ENCODE peak calls at places on chromosomes 12 and 14, in four cellular contexts. One of them, this sample, is unnamed.
A peak's percentile ranks its signal among the peaks of the same experiment; 100 is the strongest.

GRCh38 chr12:45231515-45232145 is 15.7 kb downstream of the ANO6 start:
- DNase-seq in BE2C: no peak
- DNase-seq in IMR-90: peak; percentile 85
- DNase-seq in psoas muscle: no peak
- DNase-seq in this sample: peak; percentile 54

GRCh38 chr12:95637471-95638155 is 86.3 kb upstream of the USP44 start:
- DNase-seq in psoas muscle: no peak
- DNase-seq in BE2C: no peak
- DNase-seq in IMR-90: peak; percentile 100
- DNase-seq in this sample: peak; percentile 90

GRCh38 chr12:15632708-15633107 is 156.5 kb downstream of the EPS8 start:
- DNase-seq in psoas muscle: no peak
- DNase-seq in IMR-90: no peak
- DNase-seq in BE2C: no peak
- DNase-seq in this sample: peak; percentile 27

GRCh38 chr14:104135121-104135903 is 3.1 kb upstream of the KIF26A start:
- DNase-seq in psoas muscle: peak; percentile 57
- DNase-seq in IMR-90: no peak
- DNase-seq in BE2C: peak; percentile 96
- DNase-seq in this sample: peak; percentile 16

GRCh38 chr12:131980263-131980662 is 30.5 kb downstream of the EP400 start:
- DNase-seq in psoas muscle: no peak
- DNase-seq in BE2C: no peak
- DNase-seq in IMR-90: peak; percentile 28
- DNase-seq in this sample: no peak

GRCh38 chr12:53493610-53494391 is 5.5 kb downstream of the MAP3K12 start:
- DNase-seq in psoas muscle: no peak
- DNase-seq in BE2C: no peak
- DNase-seq in IMR-90: no peak
- DNase-seq in this sample: no peak

GRCh38 chr12:132617135-132617701 is 1.4 kb upstream of the P2RX2 start:
- DNase-seq in psoas muscle: no peak
- DNase-seq in BE2C: no peak
- DNase-seq in IMR-90: no peak
- DNase-seq in this sample: no peak

GRCh38 chr12:109461049-109461845 is 15.9 kb downstream of the KCTD10 start:
- DNase-seq in IMR-90: peak; percentile 62
- DNase-seq in BE2C: no peak
- DNase-seq in psoas muscle: no peak
- DNase-seq in this sample: peak; percentile 48

GRCh38 chr12:28023156-28023887 is 50.8 kb upstream of the PTHLH start:
- DNase-seq in psoas muscle: no peak
- DNase-seq in BE2C: no peak
- DNase-seq in IMR-90: peak; percentile 95
- DNase-seq in this sample: peak; percentile 90

GRCh38 chr14:92646952-92647461 is 101.4 kb downstream of the LGMN start:
- DNase-seq in psoas muscle: no peak
- DNase-seq in BE2C: no peak
- DNase-seq in IMR-90: peak; percentile 94
- DNase-seq in this sample: peak; percentile 79

GRCh38 chr14:72753879-72754400 is 140.0 kb downstream of the DPF3 start:
- DNase-seq in IMR-90: no peak
- DNase-seq in BE2C: no peak
- DNase-seq in psoas muscle: no peak
- DNase-seq in this sample: no peak

GRCh38 chr12:48817957-48818830 is at the start of gene CACNB3:
- DNase-seq in IMR-90: peak; percentile 43
- DNase-seq in BE2C: peak; percentile 79
- DNase-seq in psoas muscle: peak; percentile 81
- DNase-seq in this sample: peak; percentile 76

GRCh38 chr12:71415336-71416231 is 24.0 kb upstream of the LGR5 start:
- DNase-seq in IMR-90: peak; percentile 59
- DNase-seq in psoas muscle: no peak
- DNase-seq in BE2C: peak; percentile 51
- DNase-seq in this sample: peak; percentile 76

GRCh38 chr14:26938054-26938453 is 340.2 kb upstream of the NOVA1 start:
- DNase-seq in psoas muscle: no peak
- DNase-seq in BE2C: no peak
- DNase-seq in IMR-90: no peak
- DNase-seq in this sample: no peak

GRCh38 chr12:64633186-64633939 is 23.1 kb downstream of the RASSF3 start:
- DNase-seq in IMR-90: no peak
- DNase-seq in BE2C: no peak
- DNase-seq in psoas muscle: no peak
- DNase-seq in this sample: no peak

GRCh38 chr12:78951746-78952532 is 87.4 kb downstream of the SYT1 start:
- DNase-seq in psoas muscle: no peak
- DNase-seq in BE2C: peak; percentile 86
- DNase-seq in IMR-90: no peak
- DNase-seq in this sample: no peak

GRCh38 chr14:41062826-41063225 is 543.9 kb upstream of the LRFN5 start:
- DNase-seq in IMR-90: peak; percentile 0
- DNase-seq in BE2C: no peak
- DNase-seq in psoas muscle: no peak
- DNase-seq in this sample: no peak

GRCh38 chr12:7460375-7461259 is 16.7 kb upstream of the CD163L1 start:
- DNase-seq in psoas muscle: no peak
- DNase-seq in BE2C: peak; percentile 58
- DNase-seq in IMR-90: peak; percentile 51
- DNase-seq in this sample: peak; percentile 78

GRCh38 chr14:74582910-74583581 is 29.0 kb downstream of the LTBP2 start:
- DNase-seq in IMR-90: peak; percentile 73
- DNase-seq in psoas muscle: peak; percentile 72
- DNase-seq in BE2C: no peak
- DNase-seq in this sample: peak; percentile 66

GRCh38 chr14:82009076-82009475 is 475.4 kb upstream of the SEL1L start:
- DNase-seq in IMR-90: no peak
- DNase-seq in psoas muscle: no peak
- DNase-seq in BE2C: no peak
- DNase-seq in this sample: no peak

GRCh38 chr14:78022059-78022458 is 148.1 kb upstream of the NRXN3 start:
- DNase-seq in BE2C: peak; percentile 77
- DNase-seq in psoas muscle: peak; percentile 59
- DNase-seq in IMR-90: peak; percentile 16
- DNase-seq in this sample: peak; percentile 2

GRCh38 chr14:97331058-97331457 is 533.9 kb downstream of the VRK1 start:
- DNase-seq in psoas muscle: no peak
- DNase-seq in BE2C: no peak
- DNase-seq in IMR-90: no peak
- DNase-seq in this sample: no peak

GRCh38 chr12:32400866-32401265 is 1.5 kb downstream of the FGD4 start:
- DNase-seq in psoas muscle: no peak
- DNase-seq in IMR-90: no peak
- DNase-seq in BE2C: no peak
- DNase-seq in this sample: no peak

GRCh38 chr14:99666533-99666932 is 17.6 kb upstream of the CYP46A1 start:
- DNase-seq in psoas muscle: peak; percentile 35
- DNase-seq in BE2C: no peak
- DNase-seq in IMR-90: no peak
- DNase-seq in this sample: no peak

GRCh38 chr12:115755061-115755751 is 522.3 kb downstream of the MED13L start:
- DNase-seq in psoas muscle: no peak
- DNase-seq in BE2C: no peak
- DNase-seq in IMR-90: no peak
- DNase-seq in this sample: peak; percentile 54

GRCh38 chr14:101256266-101256665 is 305.0 kb upstream of the DIO3 start:
- DNase-seq in IMR-90: no peak
- DNase-seq in psoas muscle: no peak
- DNase-seq in BE2C: no peak
- DNase-seq in this sample: no peak

GRCh38 chr14:66380143-66380542 is 106.0 kb upstream of the CCDC196 start:
- DNase-seq in IMR-90: no peak
- DNase-seq in BE2C: no peak
- DNase-seq in psoas muscle: no peak
- DNase-seq in this sample: no peak

GRCh38 chr14:58107947-58108552 is 44.0 kb downstream of the ARMH4 start:
- DNase-seq in psoas muscle: no peak
- DNase-seq in BE2C: peak; percentile 38
- DNase-seq in IMR-90: peak; percentile 79
- DNase-seq in this sample: peak; percentile 78

GRCh38 chr12:3005736-3006135 is 46.5 kb downstream of the TEAD4 start:
- DNase-seq in BE2C: no peak
- DNase-seq in IMR-90: peak; percentile 35
- DNase-seq in psoas muscle: no peak
- DNase-seq in this sample: no peak

GRCh38 chr12:3000548-3001275 is 41.5 kb downstream of the TEAD4 start:
- DNase-seq in psoas muscle: no peak
- DNase-seq in BE2C: no peak
- DNase-seq in IMR-90: no peak
- DNase-seq in this sample: peak; percentile 10

GRCh38 chr12:3002636-3003035 is 43.4 kb downstream of the TEAD4 start:
- DNase-seq in IMR-90: no peak
- DNase-seq in psoas muscle: peak; percentile 58
- DNase-seq in BE2C: no peak
- DNase-seq in this sample: no peak

GRCh38 chr12:3003593-3003992 is 44.4 kb downstream of the TEAD4 start:
- DNase-seq in IMR-90: no peak
- DNase-seq in psoas muscle: peak; percentile 60
- DNase-seq in BE2C: no peak
- DNase-seq in this sample: no peak

DNA sequence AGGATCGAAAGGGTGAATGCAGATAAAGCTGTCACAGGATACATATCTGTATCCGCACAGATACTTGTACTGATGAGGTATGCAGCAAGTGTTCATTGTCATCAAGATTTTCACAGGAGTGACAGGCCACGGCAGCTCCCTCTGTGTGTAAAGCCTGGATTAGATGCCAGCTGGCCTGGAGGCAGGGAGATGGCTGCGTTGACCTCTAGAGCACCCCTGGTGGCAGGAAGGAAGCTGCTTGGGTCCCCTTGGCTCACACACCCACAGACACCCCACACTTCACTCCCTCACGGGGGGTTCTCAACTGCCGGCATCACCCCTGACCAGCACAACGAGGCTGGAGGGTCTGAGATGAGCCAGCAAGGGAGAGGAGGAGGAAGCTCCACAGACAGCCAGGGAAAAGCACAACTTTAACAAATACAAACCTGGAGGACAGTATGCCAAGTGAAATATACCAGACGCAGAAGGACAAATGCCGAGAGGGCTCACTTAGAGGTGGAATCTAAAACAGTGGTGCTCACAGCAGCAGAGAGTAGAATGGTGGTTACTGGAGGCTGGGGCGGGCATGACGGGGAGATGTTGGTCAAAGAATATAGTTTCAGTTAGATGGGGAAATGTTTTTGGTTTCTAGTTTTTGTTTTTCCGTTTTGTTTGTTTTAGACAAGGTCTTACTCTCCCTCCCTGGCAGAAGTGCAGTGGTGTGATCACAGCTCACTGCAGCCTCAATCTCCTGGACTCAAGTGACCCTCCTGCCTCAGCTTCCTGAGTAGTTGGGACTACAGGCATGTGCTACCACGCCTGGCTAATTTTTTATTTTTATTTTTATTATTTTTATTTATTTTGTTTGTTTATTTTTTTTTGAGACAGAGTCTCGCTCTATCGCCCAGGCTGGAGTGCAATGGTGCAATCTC is 45.7 kb downstream of the TEAD4 start:
- DNase-seq in BE2C: peak; percentile 38
- DNase-seq in IMR-90: no peak
- DNase-seq in psoas muscle: peak; percentile 49
- DNase-seq in this sample: peak; percentile 53
- TF ChIP-seq CTCF in BE2C: peak; percentile 68
- TF ChIP-seq CTCF in IMR-90: no peak
- TF ChIP-seq CTCF in psoas muscle: peak; percentile 29
- TF ChIP-seq CTCF in this sample: peak; percentile 6

DNA sequence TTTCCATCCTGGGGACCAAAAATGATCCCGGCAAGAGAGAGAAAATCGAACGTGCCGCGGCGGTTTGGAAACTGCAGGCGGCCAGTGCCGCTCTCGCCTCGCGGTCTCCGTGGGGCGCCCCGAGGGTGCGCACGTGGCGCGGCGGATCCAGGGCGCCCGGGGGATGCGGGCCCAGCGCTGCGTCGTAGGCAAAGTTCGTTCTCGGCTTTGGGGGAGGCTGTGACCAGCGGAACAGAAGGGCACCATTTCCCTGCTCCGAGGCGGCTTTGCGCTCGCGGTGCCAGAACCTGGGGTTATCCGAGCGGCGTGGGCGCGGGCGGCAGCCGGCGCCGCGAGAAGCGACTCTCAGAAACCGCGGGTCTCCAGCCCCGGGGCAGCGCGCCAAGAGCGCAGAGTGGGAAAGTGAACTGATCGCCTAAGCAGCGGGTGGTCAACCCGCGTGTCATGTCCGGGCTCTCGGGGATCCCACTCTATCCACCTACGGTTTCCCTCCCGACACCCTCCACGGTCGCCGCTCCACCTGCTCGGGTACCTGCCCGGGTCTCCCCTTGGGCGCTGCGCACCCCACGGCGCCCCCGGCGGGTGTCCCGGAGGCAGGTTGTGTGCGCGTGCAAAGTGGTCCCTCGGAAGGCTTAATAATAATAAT is 1.1 kb downstream of the ESRRB start:
- DNase-seq in IMR-90: no peak
- DNase-seq in BE2C: no peak
- DNase-seq in psoas muscle: no peak
- DNase-seq in this sample: peak; percentile 19
- H3K4me3 ChIP-seq in IMR-90: no peak overlapping the region
- H3K4me3 ChIP-seq in BE2C: no peak overlapping the region
- H3K4me3 ChIP-seq in psoas muscle: peak overlapping the region; percentile 53
- H3K4me3 ChIP-seq in this sample: no peak overlapping the region

GRCh38 chr14:93984987-93985410 is 8.6 kb upstream of the ASB2 start:
- DNase-seq in BE2C: peak; percentile 59
- DNase-seq in psoas muscle: peak; percentile 88
- DNase-seq in IMR-90: peak; percentile 91
- DNase-seq in this sample: peak; percentile 52
- TF ChIP-seq CTCF in BE2C: peak; percentile 61
- TF ChIP-seq CTCF in psoas muscle: peak; percentile 53
- TF ChIP-seq CTCF in IMR-90: peak; percentile 50
- TF ChIP-seq CTCF in this sample: peak; percentile 47

GRCh38 chr14:29216774-29217232 is 450.2 kb downstream of the FOXG1 start:
- DNase-seq in IMR-90: no peak
- DNase-seq in BE2C: no peak
- DNase-seq in psoas muscle: no peak
- DNase-seq in this sample: no peak

GRCh38 chr14:29215853-29216252 is 449.3 kb downstream of the FOXG1 start:
- DNase-seq in IMR-90: no peak
- DNase-seq in psoas muscle: no peak
- DNase-seq in BE2C: no peak
- DNase-seq in this sample: peak; percentile 36

GRCh38 chr14:29217813-29218450 is 451.3 kb downstream of the FOXG1 start:
- DNase-seq in IMR-90: peak; percentile 44
- DNase-seq in BE2C: no peak
- DNase-seq in psoas muscle: no peak
- DNase-seq in this sample: no peak

GRCh38 chr14:29220077-29220476 is 453.5 kb downstream of the FOXG1 start:
- DNase-seq in IMR-90: no peak
- DNase-seq in psoas muscle: no peak
- DNase-seq in BE2C: no peak
- DNase-seq in this sample: no peak

DNA sequence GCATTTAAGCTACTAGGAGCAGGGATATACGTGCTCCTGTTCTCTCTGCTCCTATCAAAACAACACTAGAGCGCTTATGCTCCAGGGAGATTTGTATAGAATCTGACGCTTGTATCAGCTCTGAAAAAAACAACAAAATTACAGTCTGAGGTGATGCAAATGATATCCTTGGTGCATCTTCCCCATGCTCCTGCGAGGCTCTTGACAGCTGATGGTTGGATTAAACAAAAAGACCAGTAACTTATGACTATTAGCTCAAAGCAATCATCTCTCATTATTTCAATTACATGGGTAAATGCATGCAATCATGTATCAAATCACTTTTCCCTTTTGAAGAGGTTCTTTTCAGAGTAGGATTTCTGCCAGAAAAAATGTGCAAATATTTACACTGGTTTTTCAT is 449.7 kb downstream of the FOXG1 start:
- DNase-seq in BE2C: no peak
- DNase-seq in IMR-90: no peak
- DNase-seq in psoas muscle: no peak
- DNase-seq in this sample: no peak
- H3K4me3 ChIP-seq in BE2C: no peak overlapping the region
- H3K4me3 ChIP-seq in IMR-90: no peak overlapping the region
- H3K4me3 ChIP-seq in psoas muscle: no peak overlapping the region
- H3K4me3 ChIP-seq in this sample: no peak overlapping the region

This sample was measured in foreskin fibroblast.